ENCODE peak calls at places on chromosomes 7 and 10, in five cellular contexts. One of them, this sample, is unnamed.

GRCh38 chr7:14332155-14332554 is 342.7 kb upstream of the ETV1 start:
- DNase-seq in PC-3: no peak
- DNase-seq in progenitor cell of endocrine pancreas: no peak
- DNase-seq in mesothelial cell of epicardium: no peak
- DNase-seq in MCF 10A: no peak
- DNase-seq in this sample: no peak

GRCh38 chr7:150412518-150413247 is 33.6 kb downstream of the ZNF775 start:
- DNase-seq in PC-3: no peak
- DNase-seq in progenitor cell of endocrine pancreas: no peak
- DNase-seq in mesothelial cell of epicardium: no peak
- DNase-seq in MCF 10A: no peak
- DNase-seq in this sample: no peak

GRCh38 chr7:84228526-84228925 is 33.9 kb upstream of the SEMA3A start:
- DNase-seq in PC-3: no peak
- DNase-seq in progenitor cell of endocrine pancreas: no peak
- DNase-seq in mesothelial cell of epicardium: no peak
- DNase-seq in MCF 10A: no peak
- DNase-seq in this sample: no peak

GRCh38 chr10:24463683-24464426 is 254.9 kb downstream of the KIAA1217 start:
- DNase-seq in PC-3: peak
- DNase-seq in progenitor cell of endocrine pancreas: no peak
- DNase-seq in mesothelial cell of epicardium: no peak
- DNase-seq in MCF 10A: peak
- DNase-seq in this sample: no peak

GRCh38 chr10:28249512-28249911 is 53.4 kb downstream of the MPP7 start:
- DNase-seq in PC-3: no peak
- DNase-seq in progenitor cell of endocrine pancreas: no peak
- DNase-seq in mesothelial cell of epicardium: no peak
- DNase-seq in MCF 10A: no peak
- DNase-seq in this sample: no peak

GRCh38 chr10:23270531-23270930 is 74.1 kb downstream of the C10orf67 start:
- DNase-seq in PC-3: no peak
- DNase-seq in progenitor cell of endocrine pancreas: no peak
- DNase-seq in mesothelial cell of epicardium: no peak
- DNase-seq in MCF 10A: no peak
- DNase-seq in this sample: no peak

GRCh38 chr10:26372513-26373354 is 65.4 kb upstream of the APBB1IP start:
- DNase-seq in PC-3: no peak
- DNase-seq in progenitor cell of endocrine pancreas: no peak
- DNase-seq in mesothelial cell of epicardium: no peak
- DNase-seq in MCF 10A: no peak
- DNase-seq in this sample: no peak

GRCh38 chr10:84298077-84298476 is 30.3 kb upstream of the CCSER2 start:
- DNase-seq in PC-3: no peak
- DNase-seq in progenitor cell of endocrine pancreas: no peak
- DNase-seq in mesothelial cell of epicardium: no peak
- DNase-seq in MCF 10A: no peak
- DNase-seq in this sample: no peak

GRCh38 chr10:77532068-77532467 is 105.5 kb downstream of the KCNMA1 start:
- DNase-seq in PC-3: no peak
- DNase-seq in progenitor cell of endocrine pancreas: no peak
- DNase-seq in mesothelial cell of epicardium: no peak
- DNase-seq in MCF 10A: peak
- DNase-seq in this sample: no peak

GRCh38 chr7:42831953-42832522 is 79.8 kb downstream of the C7orf25 start:
- DNase-seq in PC-3: no peak
- DNase-seq in progenitor cell of endocrine pancreas: no peak
- DNase-seq in mesothelial cell of epicardium: no peak
- DNase-seq in MCF 10A: no peak
- DNase-seq in this sample: no peak
- TF ChIP-seq CTCF in PC-3: peak
- TF ChIP-seq CTCF in progenitor cell of endocrine pancreas: no peak
- TF ChIP-seq CTCF in mesothelial cell of epicardium: no peak
- TF ChIP-seq CTCF in MCF 10A: no peak
- TF ChIP-seq CTCF in this sample: peak

DNA sequence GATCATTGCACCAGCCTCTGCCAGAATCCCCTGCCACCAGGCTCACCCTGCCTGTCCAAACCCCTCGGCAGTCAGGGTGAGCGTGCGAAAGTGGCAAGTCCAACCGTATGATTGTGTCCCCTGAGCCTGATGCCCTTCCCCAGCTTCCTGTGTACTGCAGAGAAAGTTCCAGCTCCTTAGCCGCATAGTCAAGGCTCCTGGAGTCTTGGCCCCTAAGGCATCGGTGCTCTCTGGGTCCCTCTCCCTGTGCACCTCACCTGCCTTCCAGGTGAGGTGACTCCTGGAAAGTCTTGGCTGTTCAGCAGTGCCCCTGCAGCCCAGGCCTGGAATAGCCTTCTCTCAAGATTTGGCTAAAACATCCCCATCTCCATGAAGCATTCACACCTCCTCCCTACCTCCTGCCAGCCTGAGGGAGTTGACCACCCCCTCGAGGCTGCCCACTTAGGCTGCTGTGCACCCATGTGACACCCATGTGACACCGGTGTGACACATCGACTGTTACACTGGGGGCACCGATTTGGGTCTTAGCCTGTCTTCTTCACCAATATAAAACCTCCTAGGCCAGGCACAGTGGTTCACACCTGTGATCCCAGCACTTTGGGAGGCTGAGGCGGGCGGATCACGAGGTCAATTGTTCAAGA is 56.2 kb upstream of the ELN start:
- DNase-seq in PC-3: peak
- DNase-seq in progenitor cell of endocrine pancreas: no peak
- DNase-seq in mesothelial cell of epicardium: no peak
- DNase-seq in MCF 10A: peak
- DNase-seq in this sample: peak
- TF ChIP-seq CTCF in PC-3: peak
- TF ChIP-seq CTCF in progenitor cell of endocrine pancreas: peak
- TF ChIP-seq CTCF in mesothelial cell of epicardium: no peak
- TF ChIP-seq CTCF in MCF 10A: peak
- TF ChIP-seq CTCF in this sample: no peak

GRCh38 chr10:125628251-125629049 is 54.5 kb downstream of the TEX36 start:
- DNase-seq in PC-3: no peak
- DNase-seq in progenitor cell of endocrine pancreas: no peak
- DNase-seq in mesothelial cell of epicardium: no peak
- DNase-seq in MCF 10A: no peak
- DNase-seq in this sample: no peak

GRCh38 chr10:125626671-125627070 is 56.3 kb downstream of the TEX36 start:
- DNase-seq in PC-3: no peak
- DNase-seq in progenitor cell of endocrine pancreas: no peak
- DNase-seq in mesothelial cell of epicardium: no peak
- DNase-seq in MCF 10A: no peak
- DNase-seq in this sample: no peak

GRCh38 chr10:125631806-125632205 is 51.2 kb downstream of the TEX36 start:
- DNase-seq in PC-3: no peak
- DNase-seq in progenitor cell of endocrine pancreas: no peak
- DNase-seq in mesothelial cell of epicardium: no peak
- DNase-seq in MCF 10A: no peak
- DNase-seq in this sample: no peak

GRCh38 chr10:125627646-125628045 is 55.3 kb downstream of the TEX36 start:
- DNase-seq in PC-3: no peak
- DNase-seq in progenitor cell of endocrine pancreas: no peak
- DNase-seq in mesothelial cell of epicardium: no peak
- DNase-seq in MCF 10A: no peak
- DNase-seq in this sample: no peak

GRCh38 chr10:125629758-125630376 is 53.1 kb downstream of the TEX36 start:
- DNase-seq in PC-3: peak
- DNase-seq in progenitor cell of endocrine pancreas: no peak
- DNase-seq in mesothelial cell of epicardium: no peak
- DNase-seq in MCF 10A: peak
- DNase-seq in this sample: no peak
- TF ChIP-seq CTCF in PC-3: peak
- TF ChIP-seq CTCF in progenitor cell of endocrine pancreas: peak
- TF ChIP-seq CTCF in mesothelial cell of epicardium: peak
- TF ChIP-seq CTCF in MCF 10A: peak
- TF ChIP-seq CTCF in this sample: peak

GRCh38 chr10:74750848-74751274 is 75.5 kb upstream of the KAT6B start:
- DNase-seq in PC-3: no peak
- DNase-seq in progenitor cell of endocrine pancreas: no peak
- DNase-seq in mesothelial cell of epicardium: no peak
- DNase-seq in MCF 10A: no peak
- DNase-seq in this sample: no peak
- TF ChIP-seq CTCF in PC-3: peak
- TF ChIP-seq CTCF in progenitor cell of endocrine pancreas: no peak
- TF ChIP-seq CTCF in mesothelial cell of epicardium: no peak
- TF ChIP-seq CTCF in MCF 10A: no peak
- TF ChIP-seq CTCF in this sample: no peak

GRCh38 chr7:47488205-47488968 is 93.5 kb downstream of the TNS3 start:
- DNase-seq in PC-3: no peak
- DNase-seq in progenitor cell of endocrine pancreas: no peak
- DNase-seq in mesothelial cell of epicardium: no peak
- DNase-seq in MCF 10A: no peak
- DNase-seq in this sample: no peak
- TF ChIP-seq CTCF in PC-3: no peak
- TF ChIP-seq CTCF in progenitor cell of endocrine pancreas: no peak
- TF ChIP-seq CTCF in mesothelial cell of epicardium: no peak
- TF ChIP-seq CTCF in MCF 10A: no peak
- TF ChIP-seq CTCF in this sample: no peak

DNA sequence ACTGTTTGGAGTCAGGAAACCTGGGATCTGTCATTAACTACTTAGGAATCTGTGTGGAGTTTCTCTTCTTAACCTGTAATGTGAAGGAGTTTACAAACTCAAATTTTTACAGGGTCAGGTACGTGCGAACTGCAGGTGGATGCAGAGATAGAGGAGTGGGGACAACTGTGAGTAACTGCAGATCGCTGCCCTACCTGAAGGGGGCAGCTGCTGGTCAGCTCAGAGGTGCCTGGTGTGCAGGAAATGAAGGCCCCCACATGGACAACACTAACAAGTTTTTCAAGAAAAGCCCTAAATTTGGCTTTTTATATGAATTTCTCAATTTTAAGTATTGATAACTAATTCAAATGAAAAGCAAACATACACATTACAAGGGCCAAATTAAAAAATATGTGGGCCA is 380.0 kb downstream of the REEP3 start:
- DNase-seq in PC-3: peak
- DNase-seq in progenitor cell of endocrine pancreas: no peak
- DNase-seq in mesothelial cell of epicardium: no peak
- DNase-seq in MCF 10A: no peak
- DNase-seq in this sample: no peak
- TF ChIP-seq CTCF in PC-3: peak
- TF ChIP-seq CTCF in progenitor cell of endocrine pancreas: peak
- TF ChIP-seq CTCF in mesothelial cell of epicardium: peak
- TF ChIP-seq CTCF in MCF 10A: peak
- TF ChIP-seq CTCF in this sample: peak

GRCh38 chr10:98790817-98791216 is 344.1 kb upstream of the HPS1 start:
- DNase-seq in PC-3: peak
- DNase-seq in progenitor cell of endocrine pancreas: no peak
- DNase-seq in mesothelial cell of epicardium: no peak
- DNase-seq in MCF 10A: peak
- DNase-seq in this sample: no peak
- TF ChIP-seq CTCF in PC-3: peak
- TF ChIP-seq CTCF in progenitor cell of endocrine pancreas: peak
- TF ChIP-seq CTCF in mesothelial cell of epicardium: peak
- TF ChIP-seq CTCF in MCF 10A: peak
- TF ChIP-seq CTCF in this sample: peak

GRCh38 chr7:33923440-33924229 is 18.3 kb downstream of the BMPER start:
- DNase-seq in PC-3: no peak
- DNase-seq in progenitor cell of endocrine pancreas: no peak
- DNase-seq in mesothelial cell of epicardium: no peak
- DNase-seq in MCF 10A: no peak
- DNase-seq in this sample: no peak
- TF ChIP-seq CTCF in PC-3: peak
- TF ChIP-seq CTCF in progenitor cell of endocrine pancreas: peak
- TF ChIP-seq CTCF in mesothelial cell of epicardium: no peak
- TF ChIP-seq CTCF in MCF 10A: no peak
- TF ChIP-seq CTCF in this sample: no peak

GRCh38 chr7:149074116-149074885 is 16.2 kb downstream of the ZNF786 start:
- DNase-seq in PC-3: no peak
- DNase-seq in progenitor cell of endocrine pancreas: no peak
- DNase-seq in mesothelial cell of epicardium: no peak
- DNase-seq in MCF 10A: peak
- DNase-seq in this sample: no peak

GRCh38 chr7:149070372-149071140 is 20.0 kb downstream of the ZNF786 start:
- DNase-seq in PC-3: no peak
- DNase-seq in progenitor cell of endocrine pancreas: no peak
- DNase-seq in mesothelial cell of epicardium: no peak
- DNase-seq in MCF 10A: no peak
- DNase-seq in this sample: no peak

GRCh38 chr7:149072438-149072775 is 18.1 kb downstream of the ZNF786 start:
- DNase-seq in PC-3: no peak
- DNase-seq in progenitor cell of endocrine pancreas: no peak
- DNase-seq in mesothelial cell of epicardium: no peak
- DNase-seq in MCF 10A: no peak
- DNase-seq in this sample: no peak

GRCh38 chr7:149071182-149071635 is 19.3 kb downstream of the ZNF786 start:
- DNase-seq in PC-3: no peak
- DNase-seq in progenitor cell of endocrine pancreas: no peak
- DNase-seq in mesothelial cell of epicardium: no peak
- DNase-seq in MCF 10A: no peak
- DNase-seq in this sample: no peak

GRCh38 chr7:149071641-149072437 is 18.7 kb downstream of the ZNF786 start:
- DNase-seq in PC-3: no peak
- DNase-seq in progenitor cell of endocrine pancreas: no peak
- DNase-seq in mesothelial cell of epicardium: no peak
- DNase-seq in MCF 10A: no peak
- DNase-seq in this sample: no peak
- TF ChIP-seq CTCF in PC-3: no peak
- TF ChIP-seq CTCF in progenitor cell of endocrine pancreas: peak
- TF ChIP-seq CTCF in mesothelial cell of epicardium: peak
- TF ChIP-seq CTCF in MCF 10A: no peak
- TF ChIP-seq CTCF in this sample: peak

GRCh38 chr7:123492485-123492884 is 41.9 kb downstream of the IQUB start:
- DNase-seq in PC-3: peak
- DNase-seq in progenitor cell of endocrine pancreas: no peak
- DNase-seq in mesothelial cell of epicardium: no peak
- DNase-seq in MCF 10A: no peak
- DNase-seq in this sample: no peak

GRCh38 chr7:123499211-123499968 is 35.0 kb downstream of the IQUB start:
- DNase-seq in PC-3: no peak
- DNase-seq in progenitor cell of endocrine pancreas: no peak
- DNase-seq in mesothelial cell of epicardium: no peak
- DNase-seq in MCF 10A: no peak
- DNase-seq in this sample: no peak

GRCh38 chr7:123498651-123499050 is 35.7 kb downstream of the IQUB start:
- DNase-seq in PC-3: no peak
- DNase-seq in progenitor cell of endocrine pancreas: no peak
- DNase-seq in mesothelial cell of epicardium: no peak
- DNase-seq in MCF 10A: no peak
- DNase-seq in this sample: no peak

GRCh38 chr7:123494193-123494796 is 40.1 kb downstream of the IQUB start:
- DNase-seq in PC-3: peak
- DNase-seq in progenitor cell of endocrine pancreas: no peak
- DNase-seq in mesothelial cell of epicardium: no peak
- DNase-seq in MCF 10A: peak
- DNase-seq in this sample: no peak
- TF ChIP-seq CTCF in PC-3: peak
- TF ChIP-seq CTCF in progenitor cell of endocrine pancreas: peak
- TF ChIP-seq CTCF in mesothelial cell of epicardium: peak
- TF ChIP-seq CTCF in MCF 10A: peak
- TF ChIP-seq CTCF in this sample: peak